ENCODE peak calls at places on chromosomes 6 and 20, in six cellular contexts. A is transverse colon, B is ovary, U is A549, L is tibial nerve, D is sigmoid colon. C is an unnamed sample.

GRCh38 chr6:170448745-170449144 is 104.4 kb downstream of the PSMB1 start:
- DNase-seq in B (no peak), A (no peak), L (no peak), U (no peak), D (no peak), C (no peak)

GRCh38 chr20:57397693-57398108 is 6.5 kb downstream of the RBM38 start:
- DNase-seq in U (no peak), D (peak), B (peak), A (peak), L (no peak), C (peak)

GRCh38 chr6:83637953-83638352 is 70.9 kb downstream of the SNAP91 start:
- DNase-seq in U (no peak), B (no peak), D (no peak), A (no peak), L (no peak), C (no peak)

GRCh38 chr20:42589976-42590639 is 599.6 kb downstream of the PTPRT start:
- DNase-seq in D (no peak), L (no peak), B (no peak), U (no peak), A (no peak), C (no peak)

GRCh38 chr20:43937586-43937985 is 22.9 kb downstream of the TOX2 start:
- DNase-seq in B (no peak), U (no peak), A (no peak), L (no peak), D (no peak), C (no peak)

GRCh38 chr20:59703046-59703445 is 98.7 kb downstream of the PHACTR3 start:
- DNase-seq in B (no peak), A (no peak), D (no peak), U (no peak), L (no peak), C (no peak)

GRCh38 chr6:68778356-68779020 is 143.4 kb downstream of the ADGRB3 start:
- DNase-seq in A (no peak), D (no peak), B (no peak), L (no peak), U (no peak), C (no peak)

GRCh38 chr6:167850792-167851191 is 24.1 kb downstream of the AFDN start:
- DNase-seq in L (no peak), B (no peak), U (no peak), D (no peak), A (no peak), C (no peak)

GRCh38 chr20:59698598-59698997 is 94.3 kb downstream of the PHACTR3 start:
- DNase-seq in U (no peak), B (no peak), D (no peak), L (no peak), A (no peak), C (no peak)

GRCh38 chr6:144683216-144684070 is 398.3 kb downstream of the UTRN start:
- DNase-seq in L (no peak), A (no peak), D (no peak), B (no peak), U (no peak), C (no peak)

GRCh38 chr20:45798935-45799642 is 7.3 kb downstream of the DNTTIP1 start:
- DNase-seq in U (peak), A (peak), B (no peak), L (peak), D (no peak), C (peak)

GRCh38 chr6:112117554-112117953 is 30.2 kb downstream of the FAM229B start:
- DNase-seq in A (no peak), D (no peak), L (no peak), B (no peak), U (no peak), C (no peak)

GRCh38 chr6:139698526-139699182 is 324.2 kb upstream of the CITED2 start:
- DNase-seq in U (no peak), L (no peak), B (peak), D (peak), A (peak), C (no peak)

GRCh38 chr6:13044390-13044789 is 283.9 kb downstream of the TBC1D7 start:
- DNase-seq in U (peak), L (no peak), B (no peak), A (no peak), D (no peak), C (peak)

GRCh38 chr20:5626603-5627002 is 123.6 kb upstream of the SHLD1 start:
- DNase-seq in U (no peak), A (no peak), B (no peak), D (no peak), L (no peak), C (no peak)

GRCh38 chr6:159759645-159760044 is 2.2 kb upstream of the ACAT2 start:
- DNase-seq in D (no peak), B (no peak), A (no peak), L (no peak), U (no peak), C (no peak)

GRCh38 chr6:108848116-108848868 is at the start of gene ARMC2:
- DNase-seq in D (peak), B (peak), A (peak), L (peak), U (peak), C (peak)

GRCh38 chr6:161169690-161170089 is 104.2 kb downstream of the AGPAT4 start:
- DNase-seq in B (peak), A (no peak), D (peak), L (peak), U (no peak), C (no peak)

GRCh38 chr6:96499781-96500180 is 21.8 kb upstream of the UFL1 start:
- DNase-seq in A (no peak), D (no peak), U (no peak), B (no peak), L (no peak), C (no peak)

GRCh38 chr6:15465212-15465611 is 197.6 kb downstream of the DTNBP1 start:
- DNase-seq in D (no peak), U (no peak), B (no peak), A (no peak), L (no peak), C (no peak)

GRCh38 chr6:110529355-110529754 is 52.9 kb upstream of the SLC22A16 start:
- DNase-seq in U (no peak), D (no peak), A (no peak), B (no peak), L (no peak), C (no peak)

GRCh38 chr6:26383624-26384417 is 913 bp downstream of the BTN2A2 start:
- DNase-seq in D (no peak), U (no peak), A (peak), L (no peak), B (peak), C (peak)
- H3K27ac ChIP-seq in D (peak), U (peak), A (peak), L (peak), B (peak), C (peak)

DNA sequence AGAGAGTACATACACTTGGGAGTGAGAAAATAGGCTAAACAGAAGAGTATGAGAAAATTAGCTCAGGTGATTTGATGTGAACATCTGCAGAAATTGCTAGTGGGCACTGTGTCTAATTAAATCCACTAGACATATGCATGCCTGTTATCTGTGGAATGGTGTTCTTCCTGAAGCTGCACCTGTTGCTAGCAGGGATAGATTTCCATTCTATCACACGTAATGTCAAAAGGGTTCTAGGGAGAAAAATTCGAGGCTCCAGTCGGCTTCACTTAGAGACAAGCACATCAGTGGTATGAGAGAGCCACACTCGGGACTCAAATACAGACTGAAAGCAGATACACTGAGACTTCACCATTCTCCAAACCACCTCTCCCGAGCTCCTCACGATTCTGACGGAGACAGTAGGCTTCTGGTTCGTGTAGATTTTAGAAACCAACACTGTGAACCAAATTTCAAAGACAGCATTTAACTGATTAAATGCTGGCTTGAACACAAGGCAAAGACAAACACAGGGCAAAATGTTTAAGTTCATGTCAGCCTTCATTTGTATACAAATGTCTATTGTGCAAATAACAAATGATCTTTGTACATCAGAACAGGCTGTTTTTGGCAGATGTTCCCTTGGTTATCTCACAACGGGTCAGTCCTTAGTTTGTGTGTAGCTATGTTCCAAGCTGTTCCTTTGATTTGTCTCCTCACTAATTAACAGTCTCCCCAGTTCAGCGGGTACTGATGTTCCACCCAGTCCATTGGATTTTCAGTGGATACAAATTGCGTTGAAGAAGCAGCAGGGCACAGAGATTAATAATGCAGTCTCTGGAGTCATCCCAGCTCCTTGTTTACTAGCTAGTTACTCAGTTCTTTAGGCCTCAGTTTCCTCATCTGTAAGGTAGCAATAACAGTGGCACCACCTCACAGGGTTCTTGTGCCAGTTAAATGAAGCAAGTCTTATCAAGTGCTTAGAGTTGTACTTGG is 131.0 kb upstream of the IFNGR1 start:
- DNase-seq in D (no peak), A (no peak), U (no peak), B (no peak), L (no peak), C (no peak)
- TF ChIP-seq EP300 in D (no peak), A (no peak), U (no peak), B (no peak), L (no peak), C (no peak)

GRCh38 chr20:48577557-48577956 is 250.2 kb downstream of the PREX1 start:
- DNase-seq in D (no peak), U (no peak), A (no peak), B (no peak), L (no peak), C (no peak)

GRCh38 chr20:48568520-48568919 is 259.3 kb downstream of the PREX1 start:
- DNase-seq in A (no peak), U (no peak), L (no peak), B (no peak), D (no peak), C (no peak)

GRCh38 chr20:48574383-48574782 is 253.4 kb downstream of the PREX1 start:
- DNase-seq in U (peak), A (no peak), D (no peak), B (no peak), L (no peak), C (no peak)

GRCh38 chr20:48567145-48567544 is 260.7 kb downstream of the PREX1 start:
- DNase-seq in B (no peak), L (no peak), U (no peak), A (no peak), D (no peak), C (no peak)

DNA sequence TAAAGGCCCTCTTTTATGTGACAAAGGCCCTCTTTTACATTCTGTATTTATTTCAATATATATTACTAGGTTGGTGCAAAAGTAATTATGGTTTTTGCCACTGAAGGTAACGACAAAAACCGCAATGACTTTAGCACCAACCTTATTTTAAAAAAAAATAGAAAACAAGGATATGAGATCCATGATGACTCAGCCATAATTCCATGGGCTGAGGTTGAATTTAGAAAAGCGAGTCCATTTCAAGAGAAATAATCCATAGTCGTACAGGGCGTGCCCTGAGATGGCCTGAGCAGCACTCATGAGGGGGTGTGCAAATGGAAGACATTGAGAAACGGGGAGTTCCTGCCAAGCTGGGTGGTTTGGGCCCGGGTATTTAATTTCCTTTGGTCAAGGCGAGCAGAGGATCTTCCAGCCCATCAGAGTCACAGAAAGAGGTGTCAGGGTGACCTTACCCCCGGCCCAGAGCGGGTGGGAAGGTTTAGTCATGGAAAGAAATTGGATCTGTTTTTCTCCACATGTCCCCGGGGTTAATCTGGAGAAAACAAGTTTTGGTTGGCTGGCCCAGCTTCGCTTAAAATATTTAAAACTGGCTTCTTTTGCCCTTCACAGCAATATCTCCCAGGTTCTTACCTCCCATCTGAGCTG is 255.7 kb downstream of the PREX1 start:
- DNase-seq in U (no peak), L (no peak), D (no peak), B (peak), A (no peak), C (no peak)
- H3K27ac ChIP-seq in U (no peak), L (no peak), D (no peak), B (no peak), A (no peak), C (no peak)

GRCh38 chr6:133129556-133129955 is 111.6 kb upstream of the EYA4 start:
- DNase-seq in D (no peak), L (no peak), B (no peak), U (no peak), A (no peak), C (no peak)

GRCh38 chr6:133131621-133132020 is 109.5 kb upstream of the EYA4 start:
- DNase-seq in D (no peak), B (no peak), A (no peak), L (no peak), U (no peak), C (no peak)

GRCh38 chr6:133132583-133132982 is 108.6 kb upstream of the EYA4 start:
- DNase-seq in B (no peak), D (no peak), L (no peak), A (no peak), U (no peak), C (no peak)

GRCh38 chr6:133132092-133132491 is 109.1 kb upstream of the EYA4 start:
- DNase-seq in B (no peak), A (no peak), U (no peak), L (no peak), D (no peak), C (no peak)

GRCh38 chr6:133130863-133131262 is 110.3 kb upstream of the EYA4 start:
- DNase-seq in L (no peak), A (no peak), D (no peak), U (peak), B (no peak), C (no peak)
- TF ChIP-seq EP300 in L (no peak), A (no peak), D (no peak), U (no peak), B (no peak), C (no peak)

DNA sequence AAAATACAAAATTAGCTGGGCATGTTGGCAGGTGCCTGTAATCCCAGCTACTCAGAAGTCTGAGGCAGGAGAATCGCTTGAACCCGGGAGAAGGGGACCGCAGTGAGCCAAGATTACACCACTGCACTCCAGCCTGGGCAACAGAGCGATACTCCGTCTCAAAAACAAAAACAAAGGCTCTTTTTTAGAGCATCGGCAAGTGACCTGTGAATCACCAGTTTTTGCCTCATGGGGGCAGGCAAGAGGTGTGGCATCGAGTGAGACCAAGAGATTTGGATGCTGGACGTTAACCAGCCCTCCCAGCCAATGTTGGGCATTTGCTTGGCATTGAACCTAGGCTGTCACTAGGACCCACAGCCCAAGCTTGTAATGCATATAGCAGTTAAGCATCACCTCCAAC is 14.6 kb upstream of the CDK5RAP1 start:
- DNase-seq in A (no peak), D (no peak), U (peak), B (peak), L (no peak), C (no peak)
- H3K27ac ChIP-seq in A (no peak), D (no peak), U (no peak), B (no peak), L (peak), C (no peak)

GRCh38 chr20:38673261-38673660 is 51.0 kb upstream of the SLC32A1 start:
- DNase-seq in L (no peak), B (no peak), D (no peak), A (no peak), U (no peak), C (no peak)
- TF ChIP-seq EP300 in L (no peak), B (no peak), D (no peak), A (no peak), U (no peak), C (no peak)

GRCh38 chr20:17961600-17961965 is 7.0 kb downstream of the SNX5 start:
- DNase-seq in L (no peak), B (no peak), A (no peak), U (no peak), D (no peak), C (no peak)
- H3K27ac ChIP-seq in L (peak), B (no peak), A (peak), U (no peak), D (peak), C (peak)

C was measured in upper lobe of left lung.